ENCODE peak calls at places on chromosomes 1 and 21, in four cellular contexts. One of them, this sample, is unnamed.

GRCh38 chr1:202076050-202076511 is 46.6 kb upstream of the GPR37L1 start:
- DNase-seq in HTR-8/SVneo: no peak
- DNase-seq in activated naive CD4-positive, alpha-beta T cell treated with Interleukin-2 at 50 U/mL for 16 hours: no peak
- DNase-seq in nephron progenitor cell: no peak
- DNase-seq in this sample: no peak

GRCh38 chr1:17516303-17517214 is 22.9 kb upstream of the ARHGEF10L start:
- DNase-seq in HTR-8/SVneo: no peak
- DNase-seq in activated naive CD4-positive, alpha-beta T cell treated with Interleukin-2 at 50 U/mL for 16 hours: no peak
- DNase-seq in nephron progenitor cell: peak
- DNase-seq in this sample: no peak

GRCh38 chr1:89763649-89763986 is 57.2 kb upstream of the LRRC8D start:
- DNase-seq in HTR-8/SVneo: no peak
- DNase-seq in activated naive CD4-positive, alpha-beta T cell treated with Interleukin-2 at 50 U/mL for 16 hours: no peak
- DNase-seq in nephron progenitor cell: no peak
- DNase-seq in this sample: no peak

GRCh38 chr1:58104960-58105359 is 441.6 kb downstream of the OMA1 start:
- DNase-seq in HTR-8/SVneo: no peak
- DNase-seq in activated naive CD4-positive, alpha-beta T cell treated with Interleukin-2 at 50 U/mL for 16 hours: no peak
- DNase-seq in nephron progenitor cell: no peak
- DNase-seq in this sample: no peak

GRCh38 chr21:31173881-31174555 is 135.7 kb upstream of the KRTAP19-8 start:
- DNase-seq in HTR-8/SVneo: no peak
- DNase-seq in activated naive CD4-positive, alpha-beta T cell treated with Interleukin-2 at 50 U/mL for 16 hours: peak
- DNase-seq in nephron progenitor cell: no peak
- DNase-seq in this sample: no peak

GRCh38 chr1:87501738-87502137 is 173.1 kb downstream of the LMO4 start:
- DNase-seq in HTR-8/SVneo: no peak
- DNase-seq in activated naive CD4-positive, alpha-beta T cell treated with Interleukin-2 at 50 U/mL for 16 hours: no peak
- DNase-seq in nephron progenitor cell: no peak
- DNase-seq in this sample: no peak

GRCh38 chr1:101438359-101438758 is 201.5 kb downstream of the S1PR1 start:
- DNase-seq in HTR-8/SVneo: no peak
- DNase-seq in activated naive CD4-positive, alpha-beta T cell treated with Interleukin-2 at 50 U/mL for 16 hours: no peak
- DNase-seq in nephron progenitor cell: no peak
- DNase-seq in this sample: peak

GRCh38 chr1:69737527-69738176 is 169.9 kb downstream of the LRRC7 start:
- DNase-seq in HTR-8/SVneo: peak
- DNase-seq in activated naive CD4-positive, alpha-beta T cell treated with Interleukin-2 at 50 U/mL for 16 hours: no peak
- DNase-seq in nephron progenitor cell: peak
- DNase-seq in this sample: no peak

GRCh38 chr21:39366563-39366962 is 17.7 kb upstream of the HMGN1 start:
- DNase-seq in HTR-8/SVneo: no peak
- DNase-seq in activated naive CD4-positive, alpha-beta T cell treated with Interleukin-2 at 50 U/mL for 16 hours: no peak
- DNase-seq in nephron progenitor cell: no peak
- DNase-seq in this sample: no peak

GRCh38 chr1:240029418-240029817 is 62.3 kb upstream of the FMN2 start:
- DNase-seq in HTR-8/SVneo: no peak
- DNase-seq in activated naive CD4-positive, alpha-beta T cell treated with Interleukin-2 at 50 U/mL for 16 hours: no peak
- DNase-seq in nephron progenitor cell: no peak
- DNase-seq in this sample: no peak

GRCh38 chr1:11903210-11903609 is 23.0 kb downstream of the KIAA2013 start:
- DNase-seq in HTR-8/SVneo: no peak
- DNase-seq in activated naive CD4-positive, alpha-beta T cell treated with Interleukin-2 at 50 U/mL for 16 hours: no peak
- DNase-seq in nephron progenitor cell: no peak
- DNase-seq in this sample: no peak

GRCh38 chr1:201142011-201142853 is 12.0 kb downstream of the TMEM9 start:
- DNase-seq in HTR-8/SVneo: no peak
- DNase-seq in activated naive CD4-positive, alpha-beta T cell treated with Interleukin-2 at 50 U/mL for 16 hours: no peak
- DNase-seq in nephron progenitor cell: no peak
- DNase-seq in this sample: no peak

GRCh38 chr1:172380441-172381244 is 39.8 kb upstream of the C1orf105 start:
- DNase-seq in HTR-8/SVneo: no peak
- DNase-seq in activated naive CD4-positive, alpha-beta T cell treated with Interleukin-2 at 50 U/mL for 16 hours: peak
- DNase-seq in nephron progenitor cell: no peak
- DNase-seq in this sample: peak

GRCh38 chr1:53558916-53559315 is 99.7 kb downstream of the DMRTB1 start:
- DNase-seq in HTR-8/SVneo: no peak
- DNase-seq in activated naive CD4-positive, alpha-beta T cell treated with Interleukin-2 at 50 U/mL for 16 hours: no peak
- DNase-seq in nephron progenitor cell: no peak
- DNase-seq in this sample: no peak

GRCh38 chr1:64981602-64981981 is 15.2 kb upstream of the JAK1 start:
- DNase-seq in HTR-8/SVneo: no peak
- DNase-seq in activated naive CD4-positive, alpha-beta T cell treated with Interleukin-2 at 50 U/mL for 16 hours: no peak
- DNase-seq in nephron progenitor cell: no peak
- DNase-seq in this sample: no peak

GRCh38 chr21:18608226-18608625 is 204.6 kb upstream of the TMPRSS15 start:
- DNase-seq in HTR-8/SVneo: no peak
- DNase-seq in activated naive CD4-positive, alpha-beta T cell treated with Interleukin-2 at 50 U/mL for 16 hours: no peak
- DNase-seq in nephron progenitor cell: no peak
- DNase-seq in this sample: no peak

GRCh38 chr1:152959273-152959672 is 11.2 kb upstream of the SPRR4 start:
- DNase-seq in HTR-8/SVneo: no peak
- DNase-seq in activated naive CD4-positive, alpha-beta T cell treated with Interleukin-2 at 50 U/mL for 16 hours: no peak
- DNase-seq in nephron progenitor cell: no peak
- DNase-seq in this sample: no peak

GRCh38 chr1:8349961-8350360 is 32.0 kb downstream of the SLC45A1 start:
- DNase-seq in HTR-8/SVneo: no peak
- DNase-seq in activated naive CD4-positive, alpha-beta T cell treated with Interleukin-2 at 50 U/mL for 16 hours: no peak
- DNase-seq in nephron progenitor cell: no peak
- DNase-seq in this sample: no peak

GRCh38 chr21:18168108-18168507 is 76.5 kb upstream of the CHODL start:
- DNase-seq in HTR-8/SVneo: no peak
- DNase-seq in activated naive CD4-positive, alpha-beta T cell treated with Interleukin-2 at 50 U/mL for 16 hours: no peak
- DNase-seq in nephron progenitor cell: no peak
- DNase-seq in this sample: no peak

GRCh38 chr1:19606817-19607706 is 37.0 kb upstream of the NBL1 start:
- DNase-seq in HTR-8/SVneo: no peak
- DNase-seq in activated naive CD4-positive, alpha-beta T cell treated with Interleukin-2 at 50 U/mL for 16 hours: peak
- DNase-seq in nephron progenitor cell: no peak
- DNase-seq in this sample: no peak

GRCh38 chr1:104921552-104921951 is 1171.9 kb downstream of the AMY1C start:
- DNase-seq in HTR-8/SVneo: peak
- DNase-seq in activated naive CD4-positive, alpha-beta T cell treated with Interleukin-2 at 50 U/mL for 16 hours: no peak
- DNase-seq in nephron progenitor cell: no peak
- DNase-seq in this sample: no peak

GRCh38 chr21:24444736-24445135 is 1162.5 kb downstream of the MRPL39 start:
- DNase-seq in HTR-8/SVneo: no peak
- DNase-seq in activated naive CD4-positive, alpha-beta T cell treated with Interleukin-2 at 50 U/mL for 16 hours: no peak
- DNase-seq in nephron progenitor cell: no peak
- DNase-seq in this sample: no peak

GRCh38 chr1:10781137-10781536 is 15.3 kb downstream of the CASZ1 start:
- DNase-seq in HTR-8/SVneo: no peak
- DNase-seq in activated naive CD4-positive, alpha-beta T cell treated with Interleukin-2 at 50 U/mL for 16 hours: no peak
- DNase-seq in nephron progenitor cell: no peak
- DNase-seq in this sample: no peak

GRCh38 chr1:19811206-19811851 is 3.8 kb downstream of the RNF186 start:
- DNase-seq in HTR-8/SVneo: peak
- DNase-seq in activated naive CD4-positive, alpha-beta T cell treated with Interleukin-2 at 50 U/mL for 16 hours: peak
- DNase-seq in nephron progenitor cell: peak
- DNase-seq in this sample: peak

GRCh38 chr1:202852163-202852904 is 36.6 kb downstream of the RABIF start:
- DNase-seq in HTR-8/SVneo: peak
- DNase-seq in activated naive CD4-positive, alpha-beta T cell treated with Interleukin-2 at 50 U/mL for 16 hours: peak
- DNase-seq in nephron progenitor cell: peak
- DNase-seq in this sample: peak

GRCh38 chr1:185570962-185571361 is 163.2 kb upstream of the HMCN1 start:
- DNase-seq in HTR-8/SVneo: no peak
- DNase-seq in activated naive CD4-positive, alpha-beta T cell treated with Interleukin-2 at 50 U/mL for 16 hours: no peak
- DNase-seq in nephron progenitor cell: no peak
- DNase-seq in this sample: no peak

GRCh38 chr1:171127481-171127880 is 36.8 kb downstream of the FMO3 start:
- DNase-seq in HTR-8/SVneo: no peak
- DNase-seq in activated naive CD4-positive, alpha-beta T cell treated with Interleukin-2 at 50 U/mL for 16 hours: no peak
- DNase-seq in nephron progenitor cell: no peak
- DNase-seq in this sample: no peak

GRCh38 chr21:15210235-15210678 is 145.5 kb upstream of the NRIP1 start:
- DNase-seq in HTR-8/SVneo: peak
- DNase-seq in activated naive CD4-positive, alpha-beta T cell treated with Interleukin-2 at 50 U/mL for 16 hours: no peak
- DNase-seq in nephron progenitor cell: no peak
- DNase-seq in this sample: no peak

GRCh38 chr1:225847610-225848009 is 34.6 kb downstream of the TMEM63A start:
- DNase-seq in HTR-8/SVneo: no peak
- DNase-seq in activated naive CD4-positive, alpha-beta T cell treated with Interleukin-2 at 50 U/mL for 16 hours: no peak
- DNase-seq in nephron progenitor cell: no peak
- DNase-seq in this sample: no peak

GRCh38 chr1:109446236-109446635 is 20.0 kb upstream of the PSMA5 start:
- DNase-seq in HTR-8/SVneo: no peak
- DNase-seq in activated naive CD4-positive, alpha-beta T cell treated with Interleukin-2 at 50 U/mL for 16 hours: no peak
- DNase-seq in nephron progenitor cell: no peak
- DNase-seq in this sample: no peak

GRCh38 chr21:34687065-34687464 is 18.3 kb downstream of the CLIC6 start:
- DNase-seq in HTR-8/SVneo: no peak
- DNase-seq in activated naive CD4-positive, alpha-beta T cell treated with Interleukin-2 at 50 U/mL for 16 hours: no peak
- DNase-seq in nephron progenitor cell: no peak
- DNase-seq in this sample: no peak

GRCh38 chr21:42309753-42310213 is 5.4 kb downstream of the TFF3 start:
- DNase-seq in HTR-8/SVneo: peak
- DNase-seq in activated naive CD4-positive, alpha-beta T cell treated with Interleukin-2 at 50 U/mL for 16 hours: peak
- DNase-seq in nephron progenitor cell: peak
- DNase-seq in this sample: peak

GRCh38 chr1:10379101-10379620 is 19.7 kb upstream of the PGD start:
- DNase-seq in HTR-8/SVneo: no peak
- DNase-seq in activated naive CD4-positive, alpha-beta T cell treated with Interleukin-2 at 50 U/mL for 16 hours: no peak
- DNase-seq in nephron progenitor cell: no peak
- DNase-seq in this sample: no peak

GRCh38 chr1:67850151-67850551 is 16.9 kb upstream of the GNG12 start:
- DNase-seq in HTR-8/SVneo: no peak
- DNase-seq in activated naive CD4-positive, alpha-beta T cell treated with Interleukin-2 at 50 U/mL for 16 hours: no peak
- DNase-seq in nephron progenitor cell: no peak
- DNase-seq in this sample: peak

GRCh38 chr1:110210604-110211502 is 739 bp downstream of the KCNC4 start:
- DNase-seq in HTR-8/SVneo: peak
- DNase-seq in activated naive CD4-positive, alpha-beta T cell treated with Interleukin-2 at 50 U/mL for 16 hours: peak
- DNase-seq in nephron progenitor cell: peak
- DNase-seq in this sample: peak

GRCh38 chr1:22184892-22185612 is 42.2 kb upstream of the WNT4 start:
- DNase-seq in HTR-8/SVneo: no peak
- DNase-seq in activated naive CD4-positive, alpha-beta T cell treated with Interleukin-2 at 50 U/mL for 16 hours: no peak
- DNase-seq in nephron progenitor cell: peak
- DNase-seq in this sample: no peak

GRCh38 chr1:107153033-107153432 is 12.2 kb downstream of the NTNG1 start:
- DNase-seq in HTR-8/SVneo: no peak
- DNase-seq in activated naive CD4-positive, alpha-beta T cell treated with Interleukin-2 at 50 U/mL for 16 hours: no peak
- DNase-seq in nephron progenitor cell: no peak
- DNase-seq in this sample: no peak